ENCODE peak calls at places on chromosomes 7 and 10, in ten cellular contexts. Y is vagina; W is A549; V is HCT116; E is prostate gland; F is transverse colon; Q is IMR-90; C is endothelial cell of umbilical vein; R is testis; G is effector memory CD4-positive, alpha-beta T cell. S is an unnamed sample.

GRCh38 chr7:101564778-101565211 is 64.3 kb downstream of the MYL10 start:
- DNase-seq in Y (no peak), W (peak; percentile 76), V (peak; percentile 95), E (no peak), F (peak; percentile 74), Q (no peak), C (peak; percentile 7), R (no peak), G (no peak), S (no peak)

GRCh38 chr7:117399820-117400422 is 27.4 kb downstream of the ASZ1 start:
- DNase-seq in Y (no peak), W (no peak), V (no peak), E (no peak), F (no peak), Q (peak; percentile 5), C (no peak), R (no peak), G (no peak), S (peak; percentile 21)

GRCh38 chr7:145313601-145314000 is 477.7 kb upstream of the TPK1 start:
- DNase-seq in Y (no peak), W (no peak), V (no peak), E (no peak), F (no peak), Q (no peak), C (no peak), R (no peak), G (no peak), S (no peak)

GRCh38 chr10:22501863-22502262 is 156.6 kb downstream of the SPAG6 start:
- DNase-seq in Y (no peak), W (no peak), V (no peak), E (no peak), F (no peak), Q (no peak), C (no peak), R (no peak), G (no peak), S (no peak)

GRCh38 chr7:42192851-42193456 is 44.1 kb downstream of the GLI3 start:
- DNase-seq in Y (no peak), W (no peak), V (no peak), E (no peak), F (no peak), Q (peak; percentile 38), C (peak; percentile 15), R (no peak), G (no peak), S (peak; percentile 17)

GRCh38 chr7:1466524-1467271 is 7.4 kb upstream of the MICALL2 start:
- DNase-seq in Y (no peak), W (peak; percentile 70), V (no peak), E (peak; percentile 50), F (peak; percentile 90), Q (peak; percentile 41), C (peak; percentile 20), R (peak; percentile 55), G (no peak), S (peak; percentile 53)

GRCh38 chr10:71268247-71268691 is 50.8 kb upstream of the SLC29A3 start:
- DNase-seq in Y (no peak), W (peak; percentile 39), V (no peak), E (no peak), F (no peak), Q (peak; percentile 63), C (no peak), R (peak; percentile 54), G (no peak), S (peak; percentile 63)

GRCh38 chr7:28347964-28348363 is 64.4 kb upstream of the CREB5 start:
- DNase-seq in Y (no peak), W (no peak), V (no peak), E (no peak), F (no peak), Q (peak; percentile 76), C (no peak), R (no peak), G (no peak), S (peak; percentile 37)

GRCh38 chr7:48074231-48074654 is 14.8 kb upstream of the UPP1 start:
- DNase-seq in Y (no peak), W (no peak), V (no peak), E (no peak), F (no peak), Q (peak; percentile 32), C (no peak), R (no peak), G (no peak), S (no peak)

GRCh38 chr10:124678566-124679240 is 65.5 kb downstream of the FAM53B start:
- DNase-seq in Y (no peak), W (no peak), V (no peak), E (no peak), F (no peak), Q (no peak), C (no peak), R (no peak), G (peak; percentile 47), S (no peak)

GRCh38 chr10:124679401-124679800 is 64.8 kb downstream of the FAM53B start:
- DNase-seq in Y (no peak), W (no peak), V (no peak), E (no peak), F (no peak), Q (no peak), C (no peak), R (no peak), G (no peak), S (no peak)

GRCh38 chr10:124677291-124677690 is 66.9 kb downstream of the FAM53B start:
- DNase-seq in Y (no peak), W (no peak), V (no peak), E (no peak), F (no peak), Q (no peak), C (no peak), R (peak; percentile 54), G (no peak), S (no peak)

GRCh38 chr10:124676416-124677062 is 67.6 kb downstream of the FAM53B start:
- DNase-seq in Y (no peak), W (no peak), V (no peak), E (no peak), F (no peak), Q (no peak), C (no peak), R (no peak), G (no peak), S (peak; percentile 17)

GRCh38 chr10:124677871-124678565 is 66.2 kb downstream of the FAM53B start:
- DNase-seq in Y (no peak), W (no peak), V (no peak), E (no peak), F (no peak), Q (peak; percentile 38), C (no peak), R (peak; percentile 52), G (no peak), S (peak; percentile 15)
- H3K4me1 ChIP-seq in Y (peaks cover 81% of the 10 kb centered on the region), W (no peaks in the 10 kb centered on the region), V (no peaks in the 10 kb centered on the region), E (no peaks in the 10 kb centered on the region), F (peaks cover 21% of the 10 kb centered on the region), Q (peaks cover 10% of the 10 kb centered on the region), C (no peaks in the 10 kb centered on the region), R (peaks cover 45% of the 10 kb centered on the region), G (peaks cover 82% of the 10 kb centered on the region), S (peaks cover 34% of the 10 kb centered on the region)

GRCh38 chr7:108323305-108323832 is 132.9 kb downstream of the NRCAM start:
- DNase-seq in Y (no peak), W (no peak), V (no peak), E (no peak), F (no peak), Q (no peak), C (no peak), R (no peak), G (no peak), S (no peak)

GRCh38 chr7:108322899-108323298 is 133.3 kb downstream of the NRCAM start:
- DNase-seq in Y (no peak), W (no peak), V (no peak), E (no peak), F (no peak), Q (no peak), C (no peak), R (no peak), G (no peak), S (no peak)

GRCh38 chr7:108316708-108317107 is 139.5 kb downstream of the NRCAM start:
- DNase-seq in Y (no peak), W (no peak), V (no peak), E (no peak), F (no peak), Q (no peak), C (no peak), R (no peak), G (no peak), S (no peak)

GRCh38 chr7:108324053-108325038 is 131.9 kb downstream of the NRCAM start:
- DNase-seq in Y (no peak), W (no peak), V (no peak), E (no peak), F (no peak), Q (no peak), C (no peak), R (no peak), G (no peak), S (no peak)

GRCh38 chr7:108321359-108321758 is 134.9 kb downstream of the NRCAM start:
- DNase-seq in Y (no peak), W (no peak), V (no peak), E (no peak), F (no peak), Q (no peak), C (no peak), R (no peak), G (no peak), S (no peak)
- H3K4me1 ChIP-seq in Y (no peaks in the 10 kb centered on the region), W (peaks cover 16% of the 10 kb centered on the region), V (no peaks in the 10 kb centered on the region), E (no peaks in the 10 kb centered on the region), F (no peaks in the 10 kb centered on the region), Q (no peaks in the 10 kb centered on the region), C (no peaks in the 10 kb centered on the region), R (no peaks in the 10 kb centered on the region), G (no peaks in the 10 kb centered on the region), S (no peaks in the 10 kb centered on the region)

GRCh38 chr10:131240691-131241090 is 70.8 kb downstream of the TCERG1L start:
- DNase-seq in Y (no peak), W (no peak), V (no peak), E (no peak), F (no peak), Q (no peak), C (no peak), R (no peak), G (no peak), S (no peak)
- H3K4me1 ChIP-seq in Y (no peaks in the 10 kb centered on the region), W (no peaks in the 10 kb centered on the region), V (no peaks in the 10 kb centered on the region), E (no peaks in the 10 kb centered on the region), F (no peaks in the 10 kb centered on the region), Q (no peaks in the 10 kb centered on the region), C (no peaks in the 10 kb centered on the region), R (no peaks in the 10 kb centered on the region), G (no peaks in the 10 kb centered on the region), S (no peaks in the 10 kb centered on the region)

GRCh38 chr10:78547905-78548304 is 514.2 kb downstream of the RPS24 start:
- DNase-seq in Y (no peak), W (no peak), V (no peak), E (no peak), F (no peak), Q (no peak), C (no peak), R (no peak), G (no peak), S (no peak)

GRCh38 chr10:78547397-78547796 is 513.7 kb downstream of the RPS24 start:
- DNase-seq in Y (no peak), W (no peak), V (no peak), E (no peak), F (no peak), Q (no peak), C (no peak), R (no peak), G (no peak), S (no peak)

GRCh38 chr10:78549536-78549935 is 515.9 kb downstream of the RPS24 start:
- DNase-seq in Y (no peak), W (no peak), V (no peak), E (peak; percentile 48), F (no peak), Q (no peak), C (no peak), R (no peak), G (no peak), S (no peak)

GRCh38 chr10:78550090-78550489 is 516.4 kb downstream of the RPS24 start:
- DNase-seq in Y (no peak), W (no peak), V (no peak), E (no peak), F (no peak), Q (no peak), C (no peak), R (no peak), G (no peak), S (no peak)

GRCh38 chr10:78548369-78548985 is 514.8 kb downstream of the RPS24 start:
- DNase-seq in Y (no peak), W (no peak), V (no peak), E (no peak), F (no peak), Q (no peak), C (no peak), R (no peak), G (no peak), S (no peak)
- H3K4me1 ChIP-seq in Y (peaks cover 44% of the 10 kb centered on the region), W (no peaks in the 10 kb centered on the region), V (no peaks in the 10 kb centered on the region), E (peaks cover 8% of the 10 kb centered on the region), F (peaks cover 20% of the 10 kb centered on the region), Q (peaks cover 21% of the 10 kb centered on the region), C (no peaks in the 10 kb centered on the region), R (peaks cover 18% of the 10 kb centered on the region), G (no peaks in the 10 kb centered on the region), S (peaks cover 47% of the 10 kb centered on the region)

S was measured in cardiac muscle cell.